ENCODE peak calls at places on chromosomes 3 and 15, in eight cellular contexts. One of them, this sample, is unnamed.

GRCh38 chr15:69424748-69425413 is 10.7 kb downstream of the KIF23 start:
- DNase-seq in stomach: no peak
- DNase-seq in adrenal gland: no peak
- DNase-seq in Panc1: no peak
- DNase-seq in heart right ventricle: no peak
- DNase-seq in colonic mucosa: no peak
- DNase-seq in mucosa of descending colon: no peak
- DNase-seq in esophagus squamous epithelium: no peak
- DNase-seq in this sample: no peak

GRCh38 chr3:113912551-113913246 is 35.1 kb upstream of the ZDHHC23 start:
- DNase-seq in stomach: peak; percentile 39
- DNase-seq in adrenal gland: peak; percentile 29
- DNase-seq in colonic mucosa: peak; percentile 47
- DNase-seq in mucosa of descending colon: no peak
- DNase-seq in heart right ventricle: no peak
- DNase-seq in Panc1: peak; percentile 69
- DNase-seq in esophagus squamous epithelium: no peak
- DNase-seq in this sample: peak; percentile 77

GRCh38 chr3:131848111-131848510 is 186.7 kb downstream of the CPNE4 start:
- DNase-seq in Panc1: no peak
- DNase-seq in colonic mucosa: no peak
- DNase-seq in esophagus squamous epithelium: no peak
- DNase-seq in mucosa of descending colon: no peak
- DNase-seq in stomach: no peak
- DNase-seq in heart right ventricle: no peak
- DNase-seq in adrenal gland: no peak
- DNase-seq in this sample: no peak

GRCh38 chr3:27345959-27346865 is 23.0 kb downstream of the NEK10 start:
- DNase-seq in heart right ventricle: no peak
- DNase-seq in colonic mucosa: no peak
- DNase-seq in mucosa of descending colon: no peak
- DNase-seq in esophagus squamous epithelium: no peak
- DNase-seq in adrenal gland: no peak
- DNase-seq in stomach: no peak
- DNase-seq in Panc1: no peak
- DNase-seq in this sample: no peak

GRCh38 chr3:85481411-85482192 is 522.8 kb downstream of the CADM2 start:
- DNase-seq in Panc1: no peak
- DNase-seq in colonic mucosa: no peak
- DNase-seq in adrenal gland: no peak
- DNase-seq in esophagus squamous epithelium: no peak
- DNase-seq in stomach: no peak
- DNase-seq in heart right ventricle: no peak
- DNase-seq in mucosa of descending colon: no peak
- DNase-seq in this sample: no peak

GRCh38 chr3:181824961-181825360 is 113.2 kb downstream of the SOX2 start:
- DNase-seq in colonic mucosa: no peak
- DNase-seq in esophagus squamous epithelium: no peak
- DNase-seq in adrenal gland: no peak
- DNase-seq in stomach: no peak
- DNase-seq in Panc1: no peak
- DNase-seq in mucosa of descending colon: no peak
- DNase-seq in heart right ventricle: no peak
- DNase-seq in this sample: no peak

GRCh38 chr3:136752046-136752326 is 192 bp downstream of the STAG1 start:
- DNase-seq in Panc1: no peak
- DNase-seq in heart right ventricle: no peak
- DNase-seq in mucosa of descending colon: no peak
- DNase-seq in colonic mucosa: no peak
- DNase-seq in adrenal gland: no peak
- DNase-seq in stomach: no peak
- DNase-seq in esophagus squamous epithelium: no peak
- DNase-seq in this sample: no peak

GRCh38 chr15:24678485-24678884 is 2.9 kb downstream of the NPAP1 start:
- DNase-seq in esophagus squamous epithelium: no peak
- DNase-seq in colonic mucosa: no peak
- DNase-seq in heart right ventricle: no peak
- DNase-seq in mucosa of descending colon: no peak
- DNase-seq in Panc1: no peak
- DNase-seq in stomach: no peak
- DNase-seq in adrenal gland: no peak
- DNase-seq in this sample: no peak

GRCh38 chr3:59235221-59236012 is 185.6 kb upstream of the CFAP20DC start:
- DNase-seq in stomach: no peak
- DNase-seq in colonic mucosa: no peak
- DNase-seq in adrenal gland: no peak
- DNase-seq in esophagus squamous epithelium: no peak
- DNase-seq in mucosa of descending colon: no peak
- DNase-seq in heart right ventricle: no peak
- DNase-seq in Panc1: no peak
- DNase-seq in this sample: no peak

GRCh38 chr3:5891721-5892120 is 704.2 kb downstream of the EDEM1 start:
- DNase-seq in esophagus squamous epithelium: no peak
- DNase-seq in adrenal gland: no peak
- DNase-seq in stomach: no peak
- DNase-seq in colonic mucosa: no peak
- DNase-seq in heart right ventricle: no peak
- DNase-seq in Panc1: no peak
- DNase-seq in mucosa of descending colon: no peak
- DNase-seq in this sample: no peak

GRCh38 chr3:111076732-111077131 is 5.1 kb downstream of the NECTIN3 start:
- DNase-seq in stomach: no peak
- DNase-seq in heart right ventricle: no peak
- DNase-seq in Panc1: no peak
- DNase-seq in adrenal gland: no peak
- DNase-seq in colonic mucosa: no peak
- DNase-seq in mucosa of descending colon: no peak
- DNase-seq in esophagus squamous epithelium: no peak
- DNase-seq in this sample: no peak

GRCh38 chr3:5264896-5265770 is 77.6 kb downstream of the EDEM1 start:
- DNase-seq in adrenal gland: no peak
- DNase-seq in mucosa of descending colon: no peak
- DNase-seq in Panc1: no peak
- DNase-seq in heart right ventricle: no peak
- DNase-seq in colonic mucosa: no peak
- DNase-seq in stomach: no peak
- DNase-seq in esophagus squamous epithelium: no peak
- DNase-seq in this sample: no peak

GRCh38 chr3:188051801-188052228 is 102.1 kb upstream of the LPP start:
- DNase-seq in mucosa of descending colon: peak; percentile 51
- DNase-seq in adrenal gland: peak; percentile 84
- DNase-seq in heart right ventricle: peak; percentile 63
- DNase-seq in colonic mucosa: peak; percentile 28
- DNase-seq in esophagus squamous epithelium: no peak
- DNase-seq in Panc1: no peak
- DNase-seq in stomach: no peak
- DNase-seq in this sample: no peak

GRCh38 chr3:188052966-188053340 is 101.0 kb upstream of the LPP start:
- DNase-seq in heart right ventricle: no peak
- DNase-seq in esophagus squamous epithelium: no peak
- DNase-seq in mucosa of descending colon: no peak
- DNase-seq in adrenal gland: no peak
- DNase-seq in stomach: no peak
- DNase-seq in Panc1: no peak
- DNase-seq in colonic mucosa: no peak
- DNase-seq in this sample: no peak

GRCh38 chr3:188049890-188050530 is 103.9 kb upstream of the LPP start:
- DNase-seq in esophagus squamous epithelium: no peak
- DNase-seq in Panc1: no peak
- DNase-seq in stomach: no peak
- DNase-seq in mucosa of descending colon: no peak
- DNase-seq in adrenal gland: no peak
- DNase-seq in heart right ventricle: no peak
- DNase-seq in colonic mucosa: no peak
- DNase-seq in this sample: no peak

GRCh38 chr3:188053710-188054379 is 100.1 kb upstream of the LPP start:
- DNase-seq in heart right ventricle: no peak
- DNase-seq in colonic mucosa: no peak
- DNase-seq in adrenal gland: no peak
- DNase-seq in mucosa of descending colon: no peak
- DNase-seq in stomach: no peak
- DNase-seq in esophagus squamous epithelium: no peak
- DNase-seq in Panc1: no peak
- DNase-seq in this sample: no peak

DNA sequence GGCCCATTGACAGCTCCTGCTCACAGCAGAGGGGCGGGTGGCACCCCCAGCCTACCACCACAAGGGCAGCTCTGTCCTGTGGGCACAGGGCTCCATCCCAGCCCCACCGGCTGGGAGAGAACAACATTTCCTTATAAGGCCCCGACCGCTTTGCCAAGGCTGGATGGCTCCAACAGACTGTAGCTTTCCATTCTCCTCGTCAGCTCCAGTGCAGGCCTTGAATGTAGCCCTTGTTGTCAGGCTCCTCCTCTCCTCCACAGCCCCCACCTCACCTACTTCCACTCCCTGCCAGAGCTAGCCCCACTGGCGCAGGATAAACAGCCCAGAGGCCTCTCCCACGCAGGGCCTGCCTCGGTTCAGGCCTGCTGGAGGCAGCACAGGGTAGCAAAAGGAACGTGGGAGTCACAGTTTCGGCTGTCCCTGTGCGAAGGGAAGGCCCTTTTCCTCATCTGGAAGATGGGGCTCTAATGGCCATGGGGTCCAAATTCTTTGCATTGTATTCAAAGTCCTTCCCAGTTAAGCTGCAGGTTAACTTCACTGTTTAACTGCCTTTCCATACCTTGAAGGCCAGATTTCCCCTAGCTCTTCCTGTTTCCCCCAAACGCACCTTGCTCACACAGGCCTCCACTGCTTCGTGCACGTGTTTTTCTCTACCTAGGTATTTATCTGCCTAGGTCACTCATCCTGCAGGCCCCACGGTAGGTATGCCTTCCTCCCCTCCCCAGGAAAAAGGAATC is 101.6 kb upstream of the LPP start:
- DNase-seq in esophagus squamous epithelium: no peak
- DNase-seq in heart right ventricle: peak; percentile 89
- DNase-seq in Panc1: no peak
- DNase-seq in adrenal gland: peak; percentile 97
- DNase-seq in stomach: peak; percentile 43
- DNase-seq in colonic mucosa: peak; percentile 57
- DNase-seq in mucosa of descending colon: peak; percentile 75
- DNase-seq in this sample: no peak
- TF ChIP-seq CTCF in esophagus squamous epithelium: peak; percentile 35
- TF ChIP-seq CTCF in heart right ventricle: peak; percentile 73
- TF ChIP-seq CTCF in Panc1: peak; percentile 9
- TF ChIP-seq CTCF in adrenal gland: peak; percentile 75
- TF ChIP-seq CTCF in stomach: peak; percentile 33
- TF ChIP-seq CTCF in colonic mucosa: no peak
- TF ChIP-seq CTCF in mucosa of descending colon: no peak
- TF ChIP-seq CTCF in this sample: no peak

GRCh38 chr3:194389269-194389668 is 9.8 kb downstream of the GP5 start:
- DNase-seq in colonic mucosa: no peak
- DNase-seq in adrenal gland: no peak
- DNase-seq in stomach: no peak
- DNase-seq in mucosa of descending colon: no peak
- DNase-seq in heart right ventricle: no peak
- DNase-seq in Panc1: no peak
- DNase-seq in esophagus squamous epithelium: no peak
- DNase-seq in this sample: no peak
- H3K9me3 ChIP-seq in colonic mucosa: no peaks in the 10 kb centered on the region
- H3K9me3 ChIP-seq in adrenal gland: no peaks in the 10 kb centered on the region
- H3K9me3 ChIP-seq in stomach: peaks cover 6% of the 10 kb centered on the region
- H3K9me3 ChIP-seq in mucosa of descending colon: no peaks in the 10 kb centered on the region
- H3K9me3 ChIP-seq in heart right ventricle: no peaks in the 10 kb centered on the region
- H3K9me3 ChIP-seq in Panc1: no peaks in the 10 kb centered on the region
- H3K9me3 ChIP-seq in esophagus squamous epithelium: peaks cover 10% of the 10 kb centered on the region
- H3K9me3 ChIP-seq in this sample: peaks cover 10% of the 10 kb centered on the region

DNA sequence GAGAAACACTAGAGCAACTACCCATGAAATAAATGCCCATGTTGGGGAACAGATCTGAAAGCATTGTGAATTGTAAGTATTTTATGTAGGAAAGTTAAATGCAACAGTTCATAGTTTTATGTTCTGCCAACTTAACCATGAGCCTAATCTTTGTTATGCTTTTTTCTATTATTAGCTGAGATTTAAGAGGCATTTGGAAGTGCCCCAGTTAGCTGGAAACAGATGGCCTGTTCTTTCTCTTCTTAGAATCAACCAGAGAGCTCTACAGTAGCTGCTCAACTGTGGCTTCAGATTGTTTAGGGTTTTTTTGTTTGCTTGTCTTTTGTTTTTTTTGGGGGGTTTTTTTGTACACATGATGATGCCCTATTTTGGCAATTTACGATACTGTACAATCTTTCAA is 284.4 kb downstream of the KCNH8 start:
- DNase-seq in Panc1: no peak
- DNase-seq in colonic mucosa: no peak
- DNase-seq in esophagus squamous epithelium: no peak
- DNase-seq in heart right ventricle: no peak
- DNase-seq in stomach: no peak
- DNase-seq in adrenal gland: no peak
- DNase-seq in mucosa of descending colon: no peak
- DNase-seq in this sample: no peak
- TF ChIP-seq CTCF in Panc1: no peak
- TF ChIP-seq CTCF in colonic mucosa: no peak
- TF ChIP-seq CTCF in esophagus squamous epithelium: no peak
- TF ChIP-seq CTCF in heart right ventricle: no peak
- TF ChIP-seq CTCF in stomach: no peak
- TF ChIP-seq CTCF in adrenal gland: no peak
- TF ChIP-seq CTCF in mucosa of descending colon: no peak
- TF ChIP-seq CTCF in this sample: no peak

DNA sequence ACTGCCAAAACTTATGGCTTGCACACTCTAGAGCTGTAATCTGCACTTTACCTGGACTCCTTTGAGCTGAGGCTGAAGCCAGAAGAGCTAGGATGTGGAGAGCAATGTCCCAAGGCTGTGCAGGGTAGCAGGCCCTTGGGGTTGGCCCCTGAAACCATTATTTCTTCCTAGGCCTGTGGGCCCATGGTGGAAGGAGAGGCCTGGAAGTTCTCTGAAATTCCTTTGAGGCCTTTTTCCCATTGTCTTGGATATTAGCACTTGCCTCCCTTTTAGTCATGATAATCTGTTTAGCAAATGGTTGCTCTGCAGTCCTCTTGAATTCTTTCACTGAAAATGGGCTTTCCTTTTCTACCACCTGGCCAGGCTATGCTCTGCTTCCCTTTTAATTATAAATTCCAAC is 102.0 kb upstream of the SGO1 start:
- DNase-seq in esophagus squamous epithelium: no peak
- DNase-seq in colonic mucosa: no peak
- DNase-seq in mucosa of descending colon: no peak
- DNase-seq in heart right ventricle: no peak
- DNase-seq in stomach: no peak
- DNase-seq in Panc1: no peak
- DNase-seq in adrenal gland: no peak
- DNase-seq in this sample: no peak
- H3K9me3 ChIP-seq in esophagus squamous epithelium: peaks cover 13% of the 10 kb centered on the region
- H3K9me3 ChIP-seq in colonic mucosa: no peaks in the 10 kb centered on the region
- H3K9me3 ChIP-seq in mucosa of descending colon: peaks cover 10% of the 10 kb centered on the region
- H3K9me3 ChIP-seq in heart right ventricle: peaks cover 18% of the 10 kb centered on the region
- H3K9me3 ChIP-seq in stomach: peaks cover 36% of the 10 kb centered on the region
- H3K9me3 ChIP-seq in Panc1: no peaks in the 10 kb centered on the region
- H3K9me3 ChIP-seq in adrenal gland: no peaks in the 10 kb centered on the region
- H3K9me3 ChIP-seq in this sample: peaks cover under 1% of the 10 kb centered on the region

DNA sequence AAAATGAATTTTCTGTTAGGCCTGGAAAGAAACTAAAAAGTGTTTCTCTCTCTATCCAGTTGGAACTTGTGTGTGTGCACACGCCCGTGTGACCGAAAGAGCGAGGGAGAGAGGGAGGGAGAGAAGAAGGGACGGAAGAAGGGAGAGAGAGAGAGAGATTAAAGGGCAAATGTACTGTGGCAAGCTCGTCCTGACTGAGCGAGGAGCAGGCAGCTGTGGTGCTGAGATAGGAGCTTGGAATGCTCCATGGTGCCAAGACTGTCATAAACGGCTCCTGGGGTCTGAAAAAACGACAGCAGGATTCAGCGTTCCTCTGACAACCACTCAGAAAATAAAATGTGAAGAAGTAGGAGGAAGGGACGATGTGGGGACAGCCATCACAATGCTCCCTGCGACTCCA is 276.0 kb downstream of the SV2B start:
- DNase-seq in colonic mucosa: no peak
- DNase-seq in stomach: no peak
- DNase-seq in adrenal gland: no peak
- DNase-seq in esophagus squamous epithelium: no peak
- DNase-seq in mucosa of descending colon: no peak
- DNase-seq in heart right ventricle: no peak
- DNase-seq in Panc1: no peak
- DNase-seq in this sample: no peak
- TF ChIP-seq CTCF in colonic mucosa: no peak
- TF ChIP-seq CTCF in stomach: no peak
- TF ChIP-seq CTCF in adrenal gland: no peak
- TF ChIP-seq CTCF in esophagus squamous epithelium: no peak
- TF ChIP-seq CTCF in mucosa of descending colon: no peak
- TF ChIP-seq CTCF in heart right ventricle: no peak
- TF ChIP-seq CTCF in Panc1: no peak
- TF ChIP-seq CTCF in this sample: no peak